ENCODE peak calls at places on chromosomes 2 and 18, in four cellular contexts. One of them, this sample, is unnamed. For H3K4me1 and H3K9me3, the result is how much of the 10 kb centered on the place peaks cover.

GRCh38 chr18:25133879-25134278 is 218.1 kb downstream of the ZNF521 start:
- DNase-seq in gastrocnemius medialis: peak
- DNase-seq in IMR-90: no peak
- DNase-seq in neuronal stem cell: no peak
- DNase-seq in this sample: no peak

GRCh38 chr2:142531375-142531774 is 346.1 kb upstream of the KYNU start:
- DNase-seq in gastrocnemius medialis: no peak
- DNase-seq in IMR-90: no peak
- DNase-seq in neuronal stem cell: no peak
- DNase-seq in this sample: no peak

GRCh38 chr2:126658910-126659613 is 3.1 kb downstream of the GYPC start:
- DNase-seq in gastrocnemius medialis: peak
- DNase-seq in IMR-90: peak
- DNase-seq in neuronal stem cell: no peak
- DNase-seq in this sample: no peak

GRCh38 chr2:65545818-65546217 is 113.4 kb upstream of the SPRED2 start:
- DNase-seq in gastrocnemius medialis: no peak
- DNase-seq in IMR-90: peak
- DNase-seq in neuronal stem cell: no peak
- DNase-seq in this sample: no peak

GRCh38 chr2:212712991-212713390 is 174.4 kb upstream of the ERBB4 start:
- DNase-seq in gastrocnemius medialis: no peak
- DNase-seq in IMR-90: no peak
- DNase-seq in neuronal stem cell: no peak
- DNase-seq in this sample: no peak

GRCh38 chr18:57294547-57294946 is 57.8 kb upstream of the ST8SIA3 start:
- DNase-seq in gastrocnemius medialis: no peak
- DNase-seq in IMR-90: no peak
- DNase-seq in neuronal stem cell: no peak
- DNase-seq in this sample: no peak

GRCh38 chr2:14459927-14460326 is 172.6 kb upstream of the LRATD1 start:
- DNase-seq in gastrocnemius medialis: no peak
- DNase-seq in IMR-90: no peak
- DNase-seq in neuronal stem cell: no peak
- DNase-seq in this sample: no peak

GRCh38 chr2:128661955-128662564 is 343.4 kb upstream of the HS6ST1 start:
- DNase-seq in gastrocnemius medialis: no peak
- DNase-seq in IMR-90: no peak
- DNase-seq in neuronal stem cell: no peak
- DNase-seq in this sample: no peak

GRCh38 chr2:222993920-222994650 is 57.9 kb upstream of the KCNE4 start:
- DNase-seq in gastrocnemius medialis: peak
- DNase-seq in IMR-90: peak
- DNase-seq in neuronal stem cell: no peak
- DNase-seq in this sample: no peak

GRCh38 chr2:9573013-9573708 is 17.5 kb upstream of the ADAM17 start:
- DNase-seq in gastrocnemius medialis: no peak
- DNase-seq in IMR-90: peak
- DNase-seq in neuronal stem cell: no peak
- DNase-seq in this sample: no peak

GRCh38 chr2:26298638-26299393 is 47.1 kb upstream of the SELENOI start:
- DNase-seq in gastrocnemius medialis: peak
- DNase-seq in IMR-90: peak
- DNase-seq in neuronal stem cell: peak
- DNase-seq in this sample: no peak

GRCh38 chr2:183149489-183149888 is 25.2 kb downstream of the NUP35 start:
- DNase-seq in gastrocnemius medialis: no peak
- DNase-seq in IMR-90: peak
- DNase-seq in neuronal stem cell: no peak
- DNase-seq in this sample: no peak

GRCh38 chr18:75977069-75977468 is 518.0 kb downstream of the ZNF516 start:
- DNase-seq in gastrocnemius medialis: no peak
- DNase-seq in IMR-90: no peak
- DNase-seq in neuronal stem cell: no peak
- DNase-seq in this sample: no peak

GRCh38 chr2:98952971-98953370 is 16.9 kb upstream of the CRACDL start:
- DNase-seq in gastrocnemius medialis: no peak
- DNase-seq in IMR-90: no peak
- DNase-seq in neuronal stem cell: no peak
- DNase-seq in this sample: no peak

GRCh38 chr2:192535956-192536685 is 341.4 kb upstream of the TMEFF2 start:
- DNase-seq in gastrocnemius medialis: no peak
- DNase-seq in IMR-90: no peak
- DNase-seq in neuronal stem cell: no peak
- DNase-seq in this sample: no peak

GRCh38 chr18:950882-951539 is 46.3 kb downstream of the ADCYAP1 start:
- DNase-seq in gastrocnemius medialis: no peak
- DNase-seq in IMR-90: no peak
- DNase-seq in neuronal stem cell: no peak
- DNase-seq in this sample: no peak

GRCh38 chr2:7013761-7014160 is 96.5 kb downstream of the RNF144A start:
- DNase-seq in gastrocnemius medialis: no peak
- DNase-seq in IMR-90: no peak
- DNase-seq in neuronal stem cell: no peak
- DNase-seq in this sample: no peak

GRCh38 chr2:101843048-101843447 is 145.5 kb downstream of the MAP4K4 start:
- DNase-seq in gastrocnemius medialis: peak
- DNase-seq in IMR-90: no peak
- DNase-seq in neuronal stem cell: no peak
- DNase-seq in this sample: no peak

GRCh38 chr2:122368576-122369243 is 613.3 kb downstream of the TSN start:
- DNase-seq in gastrocnemius medialis: no peak
- DNase-seq in IMR-90: no peak
- DNase-seq in neuronal stem cell: no peak
- DNase-seq in this sample: peak

GRCh38 chr2:217853301-217853881 is 149.4 kb downstream of the TNS1 start:
- DNase-seq in gastrocnemius medialis: peak
- DNase-seq in IMR-90: peak
- DNase-seq in neuronal stem cell: no peak
- DNase-seq in this sample: no peak

GRCh38 chr2:20062615-20063545 is 11.5 kb upstream of the LAPTM4A start:
- DNase-seq in gastrocnemius medialis: peak
- DNase-seq in IMR-90: peak
- DNase-seq in neuronal stem cell: no peak
- DNase-seq in this sample: no peak

GRCh38 chr2:199405241-199405640 is 52.5 kb downstream of the SATB2 start:
- DNase-seq in gastrocnemius medialis: no peak
- DNase-seq in IMR-90: peak
- DNase-seq in neuronal stem cell: no peak
- DNase-seq in this sample: peak

GRCh38 chr18:3455938-3456685 is 6.1 kb downstream of the TGIF1 start:
- DNase-seq in gastrocnemius medialis: peak
- DNase-seq in IMR-90: peak
- DNase-seq in neuronal stem cell: no peak
- DNase-seq in this sample: no peak

GRCh38 chr2:10813085-10813748 is 632 bp upstream of the PDIA6 start:
- DNase-seq in gastrocnemius medialis: no peak
- DNase-seq in IMR-90: peak
- DNase-seq in neuronal stem cell: no peak
- DNase-seq in this sample: no peak

GRCh38 chr2:10814142-10814541 is 1.6 kb upstream of the PDIA6 start:
- DNase-seq in gastrocnemius medialis: no peak
- DNase-seq in IMR-90: no peak
- DNase-seq in neuronal stem cell: no peak
- DNase-seq in this sample: no peak

GRCh38 chr2:10817413-10817812 is 4.8 kb upstream of the PDIA6 start:
- DNase-seq in gastrocnemius medialis: no peak
- DNase-seq in IMR-90: no peak
- DNase-seq in neuronal stem cell: no peak
- DNase-seq in this sample: no peak

GRCh38 chr2:10812362-10813084 is at the start of gene PDIA6:
- DNase-seq in gastrocnemius medialis: peak
- DNase-seq in IMR-90: peak
- DNase-seq in neuronal stem cell: peak
- DNase-seq in this sample: peak

DNA sequence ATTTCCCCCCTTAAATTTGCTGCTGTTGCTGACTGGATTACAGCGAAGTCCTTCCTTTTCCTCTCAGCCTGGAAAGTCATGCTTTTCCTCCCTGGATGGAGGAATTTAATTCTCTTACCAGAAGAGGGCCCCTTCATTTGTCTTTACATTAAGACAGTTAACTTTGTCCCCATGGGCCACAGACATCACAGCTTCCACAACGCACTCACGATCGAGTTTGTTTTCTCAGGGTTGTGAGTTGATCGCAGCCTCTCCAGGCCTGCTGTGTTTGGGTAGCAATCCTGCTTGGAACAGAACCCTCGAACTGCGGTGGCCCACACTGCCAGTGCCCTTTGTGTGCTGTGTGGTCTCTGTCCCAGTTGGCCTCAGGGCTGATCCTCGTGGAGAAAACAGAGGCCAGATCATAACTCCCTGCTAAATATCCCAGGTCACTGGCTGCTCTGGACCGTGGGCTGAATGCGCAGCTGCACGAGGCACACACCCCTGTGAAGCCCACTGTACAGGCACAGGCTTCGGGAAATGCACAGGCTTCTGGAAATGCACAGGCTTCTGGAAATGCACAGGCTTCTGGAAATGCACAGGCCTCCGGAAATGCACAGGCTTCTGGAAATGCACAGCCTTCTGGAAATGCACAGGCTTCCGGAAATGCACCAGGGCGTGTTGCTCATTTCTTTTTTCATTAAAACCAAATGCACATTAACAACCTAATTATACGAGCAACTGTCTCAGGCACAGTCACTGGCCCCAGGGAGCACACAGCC is 2.2 kb upstream of the PDIA6 start:
- DNase-seq in gastrocnemius medialis: no peak
- DNase-seq in IMR-90: no peak
- DNase-seq in neuronal stem cell: no peak
- DNase-seq in this sample: no peak
- H3K4me1 ChIP-seq in gastrocnemius medialis: under half
- H3K4me1 ChIP-seq in IMR-90: under half
- H3K4me1 ChIP-seq in neuronal stem cell: under half
- H3K4me1 ChIP-seq in this sample: under half

DNA sequence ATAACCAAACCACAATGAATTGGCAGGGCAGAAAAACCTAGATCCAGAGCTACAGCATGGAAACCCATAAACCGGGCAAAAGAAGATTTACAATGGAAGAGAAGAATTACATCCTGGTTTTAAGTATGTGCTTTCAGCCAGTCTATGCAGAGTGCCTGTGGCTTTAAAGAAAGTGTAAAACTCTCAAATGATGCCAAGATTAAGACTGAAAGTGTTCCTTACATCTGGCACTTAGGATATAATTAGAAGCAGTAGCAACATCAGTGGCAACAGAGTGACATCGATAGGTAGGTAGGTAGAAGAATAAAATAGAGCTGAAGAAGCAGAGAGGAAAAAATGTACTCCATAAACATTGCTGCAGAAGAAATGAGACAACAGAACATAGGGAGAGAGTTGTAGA is 191.6 kb upstream of the ZC3H15 start:
- DNase-seq in gastrocnemius medialis: no peak
- DNase-seq in IMR-90: no peak
- DNase-seq in neuronal stem cell: no peak
- DNase-seq in this sample: no peak
- H3K9me3 ChIP-seq in gastrocnemius medialis: under half
- H3K9me3 ChIP-seq in IMR-90: under half
- H3K9me3 ChIP-seq in neuronal stem cell: under half
- H3K9me3 ChIP-seq in this sample: under half

GRCh38 chr2:201258666-201258999 is 1.7 kb upstream of the CASP8 start:
- DNase-seq in gastrocnemius medialis: no peak
- DNase-seq in IMR-90: no peak
- DNase-seq in neuronal stem cell: no peak
- DNase-seq in this sample: no peak
- H3K4me1 ChIP-seq in gastrocnemius medialis: under half
- H3K4me1 ChIP-seq in IMR-90: under half
- H3K4me1 ChIP-seq in neuronal stem cell: under half
- H3K4me1 ChIP-seq in this sample: under half

GRCh38 chr2:16225071-16225470 is 284.7 kb downstream of the MYCN start:
- DNase-seq in gastrocnemius medialis: no peak
- DNase-seq in IMR-90: no peak
- DNase-seq in neuronal stem cell: no peak
- DNase-seq in this sample: no peak
- H3K9me3 ChIP-seq in gastrocnemius medialis: under half
- H3K9me3 ChIP-seq in IMR-90: under half
- H3K9me3 ChIP-seq in neuronal stem cell: under half
- H3K9me3 ChIP-seq in this sample: under half

GRCh38 chr2:85251070-85251616 is 76.6 kb downstream of the TGOLN2 start:
- DNase-seq in gastrocnemius medialis: no peak
- DNase-seq in IMR-90: no peak
- DNase-seq in neuronal stem cell: no peak
- DNase-seq in this sample: no peak
- H3K4me1 ChIP-seq in gastrocnemius medialis: half or more
- H3K4me1 ChIP-seq in IMR-90: under half
- H3K4me1 ChIP-seq in neuronal stem cell: half or more
- H3K4me1 ChIP-seq in this sample: under half

GRCh38 chr18:14933049-14933851 is 185.3 kb downstream of the ANKRD30B start:
- DNase-seq in gastrocnemius medialis: no peak
- DNase-seq in IMR-90: no peak
- DNase-seq in neuronal stem cell: no peak
- DNase-seq in this sample: no peak

GRCh38 chr18:14937271-14937670 is 189.3 kb downstream of the ANKRD30B start:
- DNase-seq in gastrocnemius medialis: no peak
- DNase-seq in IMR-90: no peak
- DNase-seq in neuronal stem cell: no peak
- DNase-seq in this sample: no peak

GRCh38 chr18:14939141-14939540 is 191.2 kb downstream of the ANKRD30B start:
- DNase-seq in gastrocnemius medialis: no peak
- DNase-seq in IMR-90: no peak
- DNase-seq in neuronal stem cell: no peak
- DNase-seq in this sample: no peak

GRCh38 chr18:14936313-14936712 is 188.3 kb downstream of the ANKRD30B start:
- DNase-seq in gastrocnemius medialis: no peak
- DNase-seq in IMR-90: no peak
- DNase-seq in neuronal stem cell: no peak
- DNase-seq in this sample: no peak

DNA sequence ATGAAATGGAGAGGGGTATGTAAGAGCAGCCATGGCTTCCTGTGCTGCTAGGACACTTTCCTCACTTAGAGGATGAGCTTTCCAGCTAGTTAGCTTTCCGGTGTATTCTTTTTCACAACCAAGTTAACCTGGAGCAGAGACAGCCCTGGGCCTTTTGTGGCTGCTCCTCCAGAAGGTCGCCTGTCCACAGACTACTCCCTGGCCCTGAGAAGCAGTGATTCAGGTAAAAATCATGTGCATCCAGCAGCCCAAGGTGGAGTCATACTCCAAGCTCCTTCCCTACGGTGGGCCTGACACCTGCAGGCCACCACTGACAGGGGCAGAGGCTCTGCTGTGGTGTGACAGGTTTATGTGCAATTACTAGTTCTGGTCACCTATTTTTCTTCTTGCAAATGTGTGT is 187.2 kb downstream of the ANKRD30B start:
- DNase-seq in gastrocnemius medialis: no peak
- DNase-seq in IMR-90: no peak
- DNase-seq in neuronal stem cell: no peak
- DNase-seq in this sample: no peak
- H3K9me3 ChIP-seq in gastrocnemius medialis: under half
- H3K9me3 ChIP-seq in IMR-90: under half
- H3K9me3 ChIP-seq in neuronal stem cell: under half
- H3K9me3 ChIP-seq in this sample: under half